ENCODE peak calls at places on chromosomes 11 and 22, in eight cellular contexts. M is foreskin fibroblast, U is astrocyte of the spinal cord, F is BE2C, V is LNCaP clone FGC, K is fibroblast of the aortic adventitia, Z is breast epithelium, W is AG04449. B is an unnamed sample.
A peak's percentile ranks its signal among the peaks of the same experiment; 100 is the strongest.

GRCh38 chr11:38019072-38019775 is 1421.2 kb upstream of the RAG2 start:
- DNase-seq in M (no peak), U (peak; percentile 32), W (no peak), Z (no peak), V (no peak), F (no peak), K (no peak), B (peak; percentile 16)

GRCh38 chr11:57626895-57627294 is 22.8 kb downstream of the YPEL4 start:
- DNase-seq in V (no peak), Z (no peak), U (no peak), M (no peak), F (no peak), W (no peak), K (no peak), B (no peak)

GRCh38 chr22:38655532-38656255 is 498 bp downstream of the FAM227A start:
- DNase-seq in F (peak; percentile 21), K (peak; percentile 17), W (no peak), U (peak; percentile 24), V (no peak), Z (no peak), M (no peak), B (peak; percentile 22)

GRCh38 chr22:50348058-50348457 is 4.9 kb downstream of the PPP6R2 start:
- DNase-seq in Z (no peak), W (no peak), M (no peak), U (no peak), V (no peak), F (no peak), K (no peak), B (no peak)

GRCh38 chr11:128548655-128549255 is 38.6 kb downstream of the ETS1 start:
- DNase-seq in F (peak; percentile 34), W (no peak), K (no peak), Z (no peak), V (no peak), U (no peak), M (no peak), B (no peak)

GRCh38 chr11:132106336-132106982 is 736.0 kb downstream of the NTM start:
- DNase-seq in U (peak; percentile 80), F (no peak), V (peak; percentile 54), W (no peak), K (no peak), Z (no peak), M (no peak), B (peak; percentile 23)

GRCh38 chr11:118892515-118892914 is 8.8 kb downstream of the CXCR5 start:
- DNase-seq in K (no peak), W (no peak), U (no peak), V (no peak), Z (no peak), M (no peak), F (no peak), B (no peak)

GRCh38 chr22:42651134-42651533 is 1.9 kb upstream of the CYB5R3 start:
- DNase-seq in M (peak; percentile 27), W (no peak), K (no peak), Z (no peak), F (no peak), V (no peak), U (peak; percentile 18), B (no peak)

GRCh38 chr22:46062971-46063631 is 86.1 kb upstream of the WNT7B start:
- DNase-seq in V (no peak), F (no peak), W (no peak), U (no peak), K (no peak), M (no peak), Z (peak; percentile 43), B (no peak)

GRCh38 chr11:66279092-66279797 is 1.3 kb downstream of the CNIH2 start:
- DNase-seq in Z (no peak), F (no peak), K (no peak), M (no peak), W (no peak), V (no peak), U (no peak), B (no peak)

GRCh38 chr11:13942908-13943505 is 19.5 kb upstream of the SPON1 start:
- DNase-seq in Z (no peak), W (no peak), V (no peak), U (peak; percentile 66), K (peak; percentile 67), F (no peak), M (peak; percentile 65), B (no peak)

GRCh38 chr11:61010466-61011238 is 39.2 kb downstream of the CD6 start:
- DNase-seq in Z (no peak), F (no peak), W (no peak), V (no peak), K (no peak), U (no peak), M (no peak), B (peak; percentile 70)

DNA sequence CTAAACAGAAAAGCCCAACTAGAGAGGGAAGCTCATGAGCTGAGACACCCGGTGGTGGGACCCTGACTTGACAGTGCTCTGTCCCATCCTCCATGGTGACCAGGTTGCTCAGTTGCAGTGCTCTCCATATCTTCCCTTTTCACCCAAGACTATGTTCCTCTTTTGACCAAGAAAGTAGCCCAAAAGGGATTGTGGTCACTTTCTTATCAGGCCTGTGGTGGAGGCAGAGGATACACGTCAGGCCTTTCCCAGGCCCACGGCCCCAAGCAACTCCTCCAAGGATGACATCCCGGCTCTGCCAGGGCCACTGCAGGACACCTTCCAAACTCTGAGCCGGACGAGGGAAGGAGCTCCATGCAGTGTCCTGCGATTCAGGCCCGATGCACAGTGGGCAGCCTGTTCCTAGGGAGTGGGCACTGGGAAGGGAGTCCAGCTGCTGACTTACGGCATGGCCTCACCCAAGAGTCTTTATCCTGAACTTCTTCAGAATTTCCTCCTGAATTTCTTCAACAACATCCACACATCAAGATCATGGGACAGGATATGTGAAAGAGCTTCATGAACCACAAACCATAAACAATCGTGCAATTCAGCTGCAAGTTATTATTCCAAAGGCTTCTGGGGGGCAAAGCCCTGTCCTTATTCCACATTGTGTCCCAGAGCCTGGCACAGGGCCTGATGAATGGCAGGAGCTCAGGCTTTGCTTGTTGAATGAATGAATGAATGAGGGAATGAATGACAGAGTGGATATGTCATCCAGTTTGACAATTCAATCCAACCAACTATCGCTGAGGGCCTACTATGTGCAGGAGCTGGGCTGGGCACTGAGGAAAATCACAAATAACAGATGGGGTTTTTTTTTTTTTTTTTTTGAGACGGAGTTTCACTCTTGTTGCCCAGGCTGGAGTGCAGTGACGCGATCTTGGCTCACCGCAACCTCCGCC is 36.0 kb upstream of the MYH9 start:
- DNase-seq in V (no peak), Z (no peak), U (no peak), W (no peak), K (no peak), M (peak; percentile 51), F (no peak), B (no peak)
- H3K4me3 ChIP-seq in V (no peak overlapping the region), Z (no peak overlapping the region), U (no peak overlapping the region), W (no peak overlapping the region), K (no peak overlapping the region), M (no peak overlapping the region), F (no peak overlapping the region), B (no peak overlapping the region)

GRCh38 chr22:17436382-17436951 is 67.2 kb downstream of the CECR2 start:
- DNase-seq in U (peak; percentile 58), K (peak; percentile 1), V (no peak), W (no peak), Z (no peak), F (no peak), M (no peak), B (no peak)
- TF ChIP-seq CTCF in U (peak; percentile 13), K (no peak), V (no peak), W (no peak), Z (no peak), F (no peak), M (no peak), B (no peak)

DNA sequence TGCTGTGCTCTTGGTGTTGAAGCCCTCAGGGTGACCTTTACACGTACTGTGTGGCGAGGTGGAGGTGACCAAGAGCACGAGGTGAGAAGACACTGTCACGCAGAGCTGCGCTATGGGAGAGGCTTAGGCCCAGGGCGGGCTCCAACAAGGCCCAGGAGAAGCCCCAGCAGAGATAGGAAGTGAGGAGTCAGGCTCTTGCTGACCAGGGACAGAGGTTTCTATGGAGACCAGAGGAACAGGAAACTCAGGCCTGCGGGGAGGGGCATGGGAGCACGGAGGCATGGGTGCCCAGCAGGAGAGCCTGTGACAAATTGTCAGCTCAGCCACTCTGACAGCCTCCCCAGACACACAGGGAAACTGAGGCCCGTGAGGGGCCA is 15.8 kb downstream of the DGKZ start:
- DNase-seq in Z (peak; percentile 77), K (peak; percentile 18), M (no peak), W (no peak), V (no peak), F (peak; percentile 40), U (peak; percentile 74), B (peak; percentile 43)
- H3K4me3 ChIP-seq in Z (peak overlapping the region; percentile 50), K (no peak overlapping the region), M (no peak overlapping the region), W (no peak overlapping the region), V (no peak overlapping the region), F (no peak overlapping the region), U (no peak overlapping the region), B (peak overlapping the region; percentile 11)

DNA sequence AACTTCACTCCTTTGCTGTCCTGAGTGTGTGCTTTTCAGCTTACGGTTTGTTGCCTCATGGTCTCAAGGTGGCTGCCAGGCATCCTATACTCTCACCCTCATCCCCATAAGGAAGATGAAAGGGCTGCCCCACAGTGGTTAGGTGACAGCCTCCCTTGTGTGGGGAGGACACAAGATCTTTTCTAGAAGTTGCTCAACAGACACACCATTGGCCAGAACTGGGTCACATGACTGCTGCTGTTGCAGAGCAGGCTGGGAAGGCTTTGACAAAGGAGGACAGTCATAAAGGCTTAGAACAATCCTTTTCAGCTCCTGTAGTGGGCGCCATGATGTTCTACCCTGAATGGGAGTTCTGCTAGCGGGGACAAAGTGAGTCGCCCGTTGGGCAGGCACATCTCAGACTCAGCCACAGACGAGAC is 69.7 kb upstream of the RASD2 start:
- DNase-seq in W (no peak), Z (no peak), U (no peak), V (no peak), K (no peak), F (no peak), M (no peak), B (no peak)
- TF ChIP-seq CTCF in W (no peak), Z (no peak), U (no peak), V (no peak), K (no peak), F (no peak), M (no peak), B (peak; percentile 17)

DNA sequence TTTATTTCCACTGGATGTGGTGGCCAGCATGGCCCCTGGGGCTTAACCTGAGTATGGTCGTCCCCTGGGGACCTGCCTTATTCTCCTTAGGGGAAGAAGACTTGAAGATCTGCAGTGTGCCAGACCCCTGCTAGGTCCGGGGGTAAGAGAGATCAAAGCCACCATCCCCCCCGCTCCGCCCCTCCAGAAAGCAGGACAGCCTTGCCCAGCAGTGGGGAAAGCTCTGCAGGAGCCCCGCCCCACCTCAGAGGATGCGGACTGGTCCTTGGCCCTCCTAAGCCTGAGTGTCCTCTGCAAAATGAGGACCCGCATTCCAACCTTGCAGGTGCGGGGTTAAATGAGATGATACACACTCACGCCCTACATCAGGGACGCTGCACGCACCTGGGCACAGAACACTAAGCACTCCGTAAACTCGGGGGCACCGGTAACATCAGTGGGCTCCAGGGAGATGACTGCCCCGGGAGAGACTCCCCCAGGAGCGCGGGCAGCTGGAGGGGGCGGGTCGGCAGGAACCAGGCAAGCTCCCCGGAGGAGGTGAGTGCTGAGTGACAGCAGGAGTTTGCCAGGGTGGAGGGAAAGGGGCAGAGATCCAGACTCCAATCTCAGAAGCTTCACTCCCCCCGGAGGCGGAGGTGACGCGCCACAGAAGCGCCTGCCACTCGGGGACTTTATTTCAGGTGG is 564 bp upstream of the ANO1 start:
- DNase-seq in V (no peak), F (no peak), K (no peak), Z (no peak), M (no peak), U (no peak), W (no peak), B (peak; percentile 28)
- H3K4me3 ChIP-seq in V (no peak overlapping the region), F (no peak overlapping the region), K (no peak overlapping the region), Z (peak overlapping the region; percentile 76), M (no peak overlapping the region), U (no peak overlapping the region), W (no peak overlapping the region), B (peak overlapping the region; percentile 45)

GRCh38 chr11:104873252-104873651 is 25.0 kb downstream of the CASP12 start:
- DNase-seq in K (no peak), U (no peak), W (no peak), M (no peak), Z (no peak), V (no peak), F (peak; percentile 38), B (peak; percentile 13)
- TF ChIP-seq CTCF in K (peak; percentile 3), U (peak; percentile 3), W (no peak), M (no peak), Z (no peak), V (no peak), F (peak; percentile 54), B (no peak)

B was measured in WERI-Rb-1.